ENCODE peak calls at places on chromosomes 3 and 15, in seven cellular contexts. Z is heart right ventricle, A is NT2/D1, O is hepatocyte, S is adrenal gland, P is GM23248, H is uterus. Q is an unnamed sample. For H3K27me3, the result is how much of the 10 kb centered on the place peaks cover.

GRCh38 chr3:98733055-98733777 is 29.9 kb upstream of the ST3GAL6 start:
- DNase-seq in O (peak), A (no peak), H (peak), S (peak), Z (peak), P (peak), Q (no peak)

GRCh38 chr15:92006186-92007028 is 152.9 kb downstream of the SLCO3A1 start:
- DNase-seq in P (no peak), A (no peak), S (no peak), H (no peak), Z (no peak), O (no peak), Q (no peak)

GRCh38 chr3:128587391-128587790 is 63.2 kb downstream of the RPN1 start:
- DNase-seq in A (no peak), P (no peak), O (no peak), S (no peak), Z (no peak), H (no peak), Q (no peak)

GRCh38 chr15:68543546-68544008 is 35.2 kb upstream of the CORO2B start:
- DNase-seq in P (peak), H (no peak), O (no peak), S (peak), A (no peak), Z (no peak), Q (no peak)

GRCh38 chr15:25243800-25244097 is 195.1 kb downstream of the UBE3A start:
- DNase-seq in S (peak), H (no peak), O (no peak), A (no peak), Z (no peak), P (no peak), Q (no peak)

GRCh38 chr15:74505837-74506514 is 35.0 kb upstream of the ARID3B start:
- DNase-seq in H (no peak), O (no peak), P (peak), Z (no peak), S (no peak), A (no peak), Q (no peak)

GRCh38 chr15:67322481-67322880 is 67.9 kb downstream of the IQCH start:
- DNase-seq in A (no peak), S (no peak), P (peak), O (no peak), Z (no peak), H (no peak), Q (peak)

GRCh38 chr3:12916159-12916558 is 74.8 kb upstream of the RPL32 start:
- DNase-seq in H (no peak), P (no peak), O (no peak), Z (no peak), A (no peak), S (no peak), Q (no peak)

GRCh38 chr3:195850857-195851531 is 39.3 kb upstream of the MUC4 start:
- DNase-seq in O (peak), A (peak), Z (peak), P (peak), S (peak), H (peak), Q (peak)

GRCh38 chr3:195853930-195854478 is 42.3 kb upstream of the MUC4 start:
- DNase-seq in O (no peak), Z (no peak), A (no peak), S (no peak), H (no peak), P (no peak), Q (no peak)

GRCh38 chr3:195854628-195855300 is 43.0 kb upstream of the MUC4 start:
- DNase-seq in A (no peak), S (no peak), Z (no peak), P (no peak), H (no peak), O (no peak), Q (no peak)

GRCh38 chr3:195855471-195856409 is 44.0 kb upstream of the MUC4 start:
- DNase-seq in A (no peak), S (no peak), O (no peak), P (no peak), Z (no peak), H (no peak), Q (no peak)

DNA sequence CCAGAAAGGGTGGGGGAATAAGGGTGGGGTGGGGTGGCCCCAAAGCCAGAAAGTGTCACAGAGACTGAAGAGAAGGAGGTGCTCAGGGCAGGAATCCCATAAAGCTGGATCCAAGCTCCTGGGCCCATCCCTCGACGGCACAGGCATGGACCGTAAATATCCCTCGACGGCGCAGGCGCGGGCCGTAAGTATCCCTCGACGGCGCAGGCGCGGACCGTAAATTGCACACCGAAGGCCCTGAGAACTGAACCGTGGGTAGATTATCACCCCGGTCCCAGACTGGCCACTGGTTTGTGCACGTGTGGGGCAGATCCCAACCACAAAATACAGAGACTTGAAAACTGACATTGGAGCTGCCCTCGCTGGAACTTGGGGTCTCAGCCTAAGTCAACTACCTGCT is 41.3 kb upstream of the MUC4 start:
- DNase-seq in Z (no peak), H (no peak), A (no peak), S (no peak), P (no peak), O (no peak), Q (no peak)
- H3K27me3 ChIP-seq in Z (under half), H (under half), A (under half), S (under half), P (under half), O (under half), Q (under half)

GRCh38 chr15:89396723-89397652 is 62.4 kb upstream of the POLG start:
- DNase-seq in Z (no peak), S (no peak), H (no peak), A (no peak), O (no peak), P (no peak), Q (peak)
- H3K27me3 ChIP-seq in Z (under half), S (half or more), H (under half), A (half or more), O (half or more), P (half or more), Q (half or more)

GRCh38 chr3:8532251-8532831 is 30.7 kb downstream of the LMCD1 start:
- DNase-seq in H (no peak), S (peak), A (no peak), O (no peak), Z (no peak), P (peak), Q (no peak)
- H3K27me3 ChIP-seq in H (under half), S (under half), A (under half), O (under half), Z (under half), P (under half), Q (under half)

DNA sequence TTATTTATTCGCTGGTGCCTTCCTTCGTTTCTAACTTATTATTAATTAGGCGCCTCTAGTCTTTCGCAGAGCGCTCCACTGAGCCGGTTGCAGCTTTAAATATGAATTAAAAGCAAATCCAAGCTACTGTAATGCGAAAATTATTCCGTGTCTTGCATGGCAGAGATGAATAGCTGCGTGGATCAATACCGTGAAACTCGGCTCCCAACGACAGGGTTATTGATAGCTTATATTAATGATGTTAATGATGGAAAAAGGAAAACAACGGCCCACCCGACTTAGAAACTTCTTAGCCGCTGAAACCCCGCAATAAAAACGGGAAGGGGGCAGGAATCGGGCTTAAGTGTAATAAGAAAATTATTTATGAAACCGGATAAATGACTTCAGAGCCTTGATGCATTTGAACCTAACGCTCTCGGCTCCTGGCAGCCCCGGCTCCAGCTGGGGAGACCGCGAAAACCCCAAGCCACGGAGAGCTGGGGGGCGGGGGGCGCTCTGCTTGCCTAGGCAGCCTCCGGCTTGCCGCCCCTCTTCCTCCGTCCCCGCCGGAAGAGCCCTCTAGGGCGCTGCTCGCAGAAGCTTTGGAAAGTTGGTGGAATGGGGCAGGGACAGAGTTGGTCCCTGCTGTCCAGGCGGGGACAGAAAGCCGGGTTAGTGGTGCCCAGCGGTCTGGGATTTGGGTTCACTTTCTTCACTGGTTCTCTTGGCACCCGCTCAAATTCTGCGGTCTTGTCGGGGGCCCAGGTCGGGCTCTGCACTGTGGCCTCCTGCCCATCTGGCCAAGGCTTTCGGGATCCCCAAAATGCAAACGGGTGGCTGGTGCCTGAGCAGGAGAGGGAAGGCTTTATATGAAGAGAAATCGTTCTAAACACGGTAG is 7.7 kb upstream of the ONECUT1 start:
- DNase-seq in P (no peak), S (no peak), O (no peak), Z (no peak), H (no peak), A (no peak), Q (peak)
- H3K27me3 ChIP-seq in P (half or more), S (half or more), O (half or more), Z (under half), H (half or more), A (under half), Q (half or more)

GRCh38 chr3:170584585-170585007 is 1.3 kb downstream of the SLC7A14 start:
- DNase-seq in P (peak), O (peak), Z (peak), H (peak), A (peak), S (peak), Q (peak)
- H3K27me3 ChIP-seq in P (under half), O (half or more), Z (under half), H (under half), A (half or more), S (under half), Q (half or more)

GRCh38 chr15:93017521-93017920 is 71.5 kb downstream of the RGMA start:
- DNase-seq in A (no peak), P (peak), H (no peak), O (no peak), S (no peak), Z (no peak), Q (no peak)

GRCh38 chr15:93018574-93018973 is 70.4 kb downstream of the RGMA start:
- DNase-seq in H (no peak), Z (no peak), A (no peak), O (no peak), S (no peak), P (peak), Q (peak)

GRCh38 chr15:93019091-93019490 is 69.9 kb downstream of the RGMA start:
- DNase-seq in S (no peak), A (no peak), O (no peak), H (no peak), Z (no peak), P (no peak), Q (no peak)

GRCh38 chr15:93020976-93021772 is 67.8 kb downstream of the RGMA start:
- DNase-seq in O (no peak), A (no peak), P (no peak), S (no peak), H (no peak), Z (no peak), Q (no peak)

GRCh38 chr15:93019971-93020370 is 69.0 kb downstream of the RGMA start:
- DNase-seq in Z (no peak), O (no peak), S (no peak), A (no peak), P (no peak), H (no peak), Q (no peak)
- H3K27me3 ChIP-seq in Z (under half), O (under half), S (under half), A (under half), P (under half), H (under half), Q (under half)

DNA sequence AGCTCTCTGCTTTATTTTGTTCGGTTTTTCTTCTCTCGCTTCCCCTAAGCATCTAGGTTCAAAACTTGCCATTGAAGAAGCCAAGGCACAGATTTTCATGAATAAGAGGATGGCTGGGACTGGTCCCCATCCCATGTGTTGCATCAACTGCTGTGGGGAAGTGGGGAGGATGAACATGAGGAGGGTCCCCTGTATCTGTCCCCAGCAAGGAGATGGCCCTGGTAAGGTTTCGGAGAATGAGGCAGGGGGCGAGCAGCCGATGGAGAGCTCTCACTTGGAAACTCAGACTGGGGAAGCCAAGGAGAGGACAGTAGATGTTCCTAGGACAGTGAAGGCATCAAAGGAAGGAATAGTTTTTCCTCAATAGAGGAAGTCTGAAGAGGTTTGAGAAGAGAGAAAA is 142.0 kb upstream of the ATP2B2 start:
- DNase-seq in H (no peak), S (no peak), Z (no peak), A (no peak), O (no peak), P (no peak), Q (no peak)
- H3K27me3 ChIP-seq in H (under half), S (under half), Z (under half), A (under half), O (under half), P (under half), Q (under half)

GRCh38 chr3:181723568-181724431 is 12.1 kb downstream of the SOX2 start:
- DNase-seq in P (no peak), A (no peak), O (no peak), S (no peak), Z (no peak), H (no peak), Q (peak)

GRCh38 chr3:181720281-181720680 is 8.6 kb downstream of the SOX2 start:
- DNase-seq in S (no peak), P (no peak), A (no peak), H (no peak), O (no peak), Z (no peak), Q (no peak)

GRCh38 chr3:181721369-181721768 is 9.6 kb downstream of the SOX2 start:
- DNase-seq in O (no peak), Z (no peak), H (no peak), S (no peak), P (no peak), A (no peak), Q (no peak)

GRCh38 chr3:181723064-181723463 is 11.3 kb downstream of the SOX2 start:
- DNase-seq in P (no peak), A (no peak), Z (no peak), S (no peak), H (no peak), O (no peak), Q (no peak)

GRCh38 chr3:181722156-181722555 is 10.4 kb downstream of the SOX2 start:
- DNase-seq in P (no peak), O (no peak), A (no peak), S (no peak), Z (no peak), H (no peak), Q (no peak)
- H3K27me3 ChIP-seq in P (half or more), O (half or more), A (under half), S (half or more), Z (half or more), H (half or more), Q (half or more)

DNA sequence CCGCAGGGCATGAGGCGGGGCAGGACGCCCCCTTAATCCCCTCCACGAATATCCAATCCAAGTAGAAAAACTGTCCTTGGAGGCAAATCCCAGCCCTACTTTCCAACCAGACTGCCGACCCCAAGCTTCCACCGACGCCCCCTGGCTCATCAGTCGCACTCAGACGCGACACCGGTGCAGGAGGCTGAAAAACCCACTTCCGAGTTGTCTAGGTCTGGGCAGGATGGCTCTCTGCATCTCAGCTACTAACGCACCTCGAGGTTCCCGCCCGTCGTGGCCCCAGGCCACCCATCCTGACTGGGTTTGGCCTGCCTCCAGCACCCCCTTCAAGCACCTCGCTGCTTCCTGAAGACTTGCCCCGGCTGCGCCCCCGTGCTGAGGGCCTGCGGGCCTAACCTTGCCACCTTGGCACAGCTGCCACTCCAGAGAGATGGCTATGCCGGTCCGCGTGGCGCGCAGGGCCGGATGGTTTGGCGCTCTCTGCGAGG is 15.5 kb downstream of the RGMA start:
- DNase-seq in S (no peak), P (no peak), H (peak), O (no peak), A (no peak), Z (no peak), Q (peak)
- H3K27me3 ChIP-seq in S (under half), P (under half), H (under half), O (under half), A (under half), Z (under half), Q (under half)

Q was measured in GM23338.